ENCODE peak calls at places on chromosome 20, in ten cellular contexts. B is stromal cell of bone marrow; K is dermis microvascular lymphatic vessel endothelial cell; A is CD4-positive, alpha-beta memory T cell; P is NCI-H1417; I is nephron progenitor cell; S is HT-29; E is neural progenitor cell; D is A172; J is amniotic epithelial cell. G is an unnamed sample.

GRCh38 chr20:42483694-42484303 is 705.9 kb downstream of the PTPRT start:
- DNase-seq in B (no peak), K (no peak), A (no peak), P (peak), I (peak), S (peak), E (peak), D (no peak), J (no peak), G (no peak)

GRCh38 chr20:8798505-8798904 is 270.4 kb upstream of the PLCB4 start:
- DNase-seq in B (peak), K (peak), A (no peak), P (no peak), I (no peak), S (no peak), E (no peak), D (no peak), J (peak), G (no peak)

GRCh38 chr20:50226093-50226974 is 35.7 kb downstream of the CEBPB start:
- DNase-seq in B (peak), K (no peak), A (no peak), P (no peak), I (no peak), S (no peak), E (no peak), D (peak), J (peak), G (no peak)

GRCh38 chr20:1335961-1336698 is 7.2 kb upstream of the SDCBP2 start:
- DNase-seq in B (no peak), K (peak), A (no peak), P (no peak), I (no peak), S (no peak), E (no peak), D (no peak), J (no peak), G (no peak)

GRCh38 chr20:47419953-47420352 is 63.5 kb upstream of the ZMYND8 start:
- DNase-seq in B (no peak), K (no peak), A (no peak), P (no peak), I (no peak), S (no peak), E (no peak), D (no peak), J (no peak), G (no peak)

GRCh38 chr20:17430515-17430914 is 100.7 kb downstream of the BFSP1 start:
- DNase-seq in B (no peak), K (no peak), A (no peak), P (peak), I (no peak), S (no peak), E (no peak), D (no peak), J (no peak), G (no peak)

GRCh38 chr20:54152227-54153040 is 21.4 kb downstream of the CYP24A1 start:
- DNase-seq in B (no peak), K (no peak), A (no peak), P (no peak), I (no peak), S (no peak), E (no peak), D (no peak), J (no peak), G (no peak)

GRCh38 chr20:51043811-51044210 is 20.9 kb upstream of the KCNG1 start:
- DNase-seq in B (peak), K (no peak), A (no peak), P (no peak), I (no peak), S (no peak), E (no peak), D (no peak), J (peak), G (no peak)

GRCh38 chr20:43583982-43584432 is 6.7 kb upstream of the IFT52 start:
- DNase-seq in B (peak), K (no peak), A (no peak), P (no peak), I (no peak), S (no peak), E (no peak), D (peak), J (peak), G (no peak)

GRCh38 chr20:59455392-59456341 is 148.7 kb upstream of the PHACTR3 start:
- DNase-seq in B (peak), K (no peak), A (no peak), P (peak), I (peak), S (peak), E (peak), D (no peak), J (no peak), G (no peak)

GRCh38 chr20:44832724-44833123 is 22.4 kb upstream of the RIMS4 start:
- DNase-seq in B (peak), K (no peak), A (no peak), P (peak), I (peak), S (no peak), E (no peak), D (peak), J (peak), G (no peak)

GRCh38 chr20:61742097-61742805 is 323.4 kb downstream of the TAF4 start:
- DNase-seq in B (no peak), K (no peak), A (no peak), P (no peak), I (no peak), S (no peak), E (peak), D (no peak), J (no peak), G (no peak)

GRCh38 chr20:47080365-47080764 is 185.7 kb downstream of the EYA2 start:
- DNase-seq in B (no peak), K (no peak), A (no peak), P (no peak), I (no peak), S (no peak), E (no peak), D (no peak), J (no peak), G (no peak)

GRCh38 chr20:4167261-4168004 is 152.1 kb upstream of the RNF24 start:
- DNase-seq in B (no peak), K (no peak), A (no peak), P (no peak), I (peak), S (no peak), E (peak), D (no peak), J (no peak), G (no peak)

GRCh38 chr20:19746396-19746795 is 11.7 kb upstream of the RIN2 start:
- DNase-seq in B (no peak), K (no peak), A (no peak), P (no peak), I (no peak), S (no peak), E (no peak), D (no peak), J (no peak), G (no peak)

GRCh38 chr20:41300383-41300782 is 17.1 kb downstream of the ZHX3 start:
- DNase-seq in B (no peak), K (no peak), A (no peak), P (peak), I (no peak), S (no peak), E (no peak), D (no peak), J (no peak), G (no peak)

GRCh38 chr20:5480824-5481600 is 164.3 kb upstream of the PROKR2 start:
- DNase-seq in B (no peak), K (no peak), A (no peak), P (peak), I (no peak), S (no peak), E (no peak), D (no peak), J (no peak), G (no peak)

GRCh38 chr20:397432-398237 is 10.5 kb upstream of the RBCK1 start:
- DNase-seq in B (no peak), K (no peak), A (no peak), P (no peak), I (no peak), S (no peak), E (no peak), D (no peak), J (no peak), G (no peak)

GRCh38 chr20:25000268-25000801 is 7.8 kb upstream of the APMAP start:
- DNase-seq in B (peak), K (peak), A (no peak), P (no peak), I (no peak), S (peak), E (no peak), D (peak), J (peak), G (no peak)

GRCh38 chr20:3788685-3789155 is 2.2 kb upstream of the CENPB start:
- DNase-seq in B (no peak), K (no peak), A (no peak), P (no peak), I (no peak), S (no peak), E (peak), D (peak), J (no peak), G (no peak)

GRCh38 chr20:61846074-61846473 is 219.6 kb downstream of the TAF4 start:
- DNase-seq in B (no peak), K (no peak), A (no peak), P (no peak), I (no peak), S (no peak), E (no peak), D (no peak), J (no peak), G (no peak)

GRCh38 chr20:4427936-4428581 is 293.6 kb upstream of the PRND start:
- DNase-seq in B (no peak), K (no peak), A (no peak), P (no peak), I (no peak), S (no peak), E (peak), D (no peak), J (no peak), G (no peak)

GRCh38 chr20:36260316-36260715 is 24.0 kb downstream of the AAR2 start:
- DNase-seq in B (no peak), K (no peak), A (no peak), P (no peak), I (no peak), S (no peak), E (no peak), D (no peak), J (no peak), G (no peak)

GRCh38 chr20:63946986-63947637 is 9.1 kb downstream of the UCKL1 start:
- DNase-seq in B (no peak), K (no peak), A (no peak), P (no peak), I (no peak), S (no peak), E (no peak), D (no peak), J (no peak), G (no peak)

GRCh38 chr20:48286571-48287551 is 501.6 kb upstream of the SULF2 start:
- DNase-seq in B (no peak), K (no peak), A (no peak), P (no peak), I (no peak), S (peak), E (no peak), D (no peak), J (no peak), G (no peak)

GRCh38 chr20:36472656-36473071 is 68.7 kb upstream of the MYL9 start:
- DNase-seq in B (no peak), K (no peak), A (peak), P (no peak), I (no peak), S (peak), E (peak), D (peak), J (no peak), G (no peak)

GRCh38 chr20:37283530-37284195 is 5.8 kb upstream of the MANBAL start:
- DNase-seq in B (no peak), K (no peak), A (no peak), P (no peak), I (no peak), S (peak), E (no peak), D (no peak), J (no peak), G (no peak)

GRCh38 chr20:5192570-5193431 is 66.0 kb downstream of the CDS2 start:
- DNase-seq in B (no peak), K (no peak), A (no peak), P (no peak), I (no peak), S (no peak), E (no peak), D (no peak), J (no peak), G (no peak)

GRCh38 chr20:46622125-46622524 is 29.1 kb downstream of the SLC13A3 start:
- DNase-seq in B (no peak), K (no peak), A (no peak), P (no peak), I (no peak), S (no peak), E (peak), D (no peak), J (no peak), G (no peak)

GRCh38 chr20:50919567-50919966 is 11.7 kb downstream of the ADNP start:
- DNase-seq in B (no peak), K (no peak), A (no peak), P (no peak), I (no peak), S (peak), E (no peak), D (peak), J (peak), G (no peak)

GRCh38 chr20:9520096-9520495 is 5.7 kb downstream of the LAMP5 start:
- DNase-seq in B (no peak), K (no peak), A (no peak), P (no peak), I (no peak), S (no peak), E (peak), D (no peak), J (no peak), G (no peak)

GRCh38 chr20:31790401-31790800 is 28.8 kb upstream of the MYLK2 start:
- DNase-seq in B (no peak), K (no peak), A (no peak), P (no peak), I (no peak), S (no peak), E (no peak), D (no peak), J (peak), G (no peak)

G was measured in glomerular endothelial cell.